ENCODE peak calls at places on chromosome 14, in six cellular contexts. One of them, this sample, is unnamed.

GRCh38 chr14:20866963-20867362 is 24.2 kb upstream of the RNASE3 start:
- DNase-seq in ovary: no peak
- DNase-seq in heart right ventricle: no peak
- DNase-seq in body of pancreas: no peak
- DNase-seq in tibial nerve: no peak
- DNase-seq in Caco-2: peak; percentile 26
- DNase-seq in this sample: no peak

GRCh38 chr14:59529189-59529588 is 44.9 kb downstream of the JKAMP start:
- DNase-seq in tibial nerve: no peak
- DNase-seq in ovary: no peak
- DNase-seq in body of pancreas: no peak
- DNase-seq in Caco-2: no peak
- DNase-seq in heart right ventricle: no peak
- DNase-seq in this sample: no peak

GRCh38 chr14:89977668-89978067 is 21.9 kb downstream of the TDP1 start:
- DNase-seq in heart right ventricle: no peak
- DNase-seq in Caco-2: no peak
- DNase-seq in body of pancreas: no peak
- DNase-seq in ovary: no peak
- DNase-seq in tibial nerve: no peak
- DNase-seq in this sample: no peak

GRCh38 chr14:38948171-38948570 is 154.9 kb downstream of the SEC23A start:
- DNase-seq in ovary: no peak
- DNase-seq in tibial nerve: no peak
- DNase-seq in Caco-2: no peak
- DNase-seq in heart right ventricle: no peak
- DNase-seq in body of pancreas: no peak
- DNase-seq in this sample: no peak

GRCh38 chr14:95431199-95432145 is 85.0 kb downstream of the SYNE3 start:
- DNase-seq in ovary: no peak
- DNase-seq in Caco-2: no peak
- DNase-seq in body of pancreas: no peak
- DNase-seq in heart right ventricle: no peak
- DNase-seq in tibial nerve: no peak
- DNase-seq in this sample: no peak

GRCh38 chr14:23025181-23025788 is 9.4 kb downstream of the PSMB5 start:
- DNase-seq in heart right ventricle: no peak
- DNase-seq in body of pancreas: no peak
- DNase-seq in tibial nerve: no peak
- DNase-seq in ovary: no peak
- DNase-seq in Caco-2: peak; percentile 19
- DNase-seq in this sample: no peak

GRCh38 chr14:52877628-52878027 is 73.2 kb downstream of the FERMT2 start:
- DNase-seq in ovary: no peak
- DNase-seq in body of pancreas: no peak
- DNase-seq in tibial nerve: no peak
- DNase-seq in Caco-2: no peak
- DNase-seq in heart right ventricle: no peak
- DNase-seq in this sample: no peak

GRCh38 chr14:49893309-49894213 is 679 bp downstream of the ARF6 start:
- DNase-seq in heart right ventricle: peak; percentile 67
- DNase-seq in ovary: peak; percentile 53
- DNase-seq in tibial nerve: peak; percentile 30
- DNase-seq in body of pancreas: peak; percentile 48
- DNase-seq in Caco-2: peak; percentile 24
- DNase-seq in this sample: peak; percentile 84

GRCh38 chr14:37903561-37904191 is 304.0 kb upstream of the SSTR1 start:
- DNase-seq in Caco-2: peak; percentile 53
- DNase-seq in ovary: no peak
- DNase-seq in heart right ventricle: no peak
- DNase-seq in body of pancreas: no peak
- DNase-seq in tibial nerve: no peak
- DNase-seq in this sample: no peak

GRCh38 chr14:35394326-35394725 is 10.2 kb downstream of the NFKBIA start:
- DNase-seq in Caco-2: no peak
- DNase-seq in heart right ventricle: no peak
- DNase-seq in body of pancreas: no peak
- DNase-seq in ovary: no peak
- DNase-seq in tibial nerve: no peak
- DNase-seq in this sample: no peak

GRCh38 chr14:70641548-70642312 is at the start of gene TTC9:
- DNase-seq in tibial nerve: no peak
- DNase-seq in ovary: no peak
- DNase-seq in Caco-2: peak; percentile 60
- DNase-seq in body of pancreas: peak; percentile 19
- DNase-seq in heart right ventricle: peak; percentile 29
- DNase-seq in this sample: peak; percentile 48

GRCh38 chr14:102493096-102493495 is 16.5 kb downstream of the ANKRD9 start:
- DNase-seq in heart right ventricle: no peak
- DNase-seq in tibial nerve: no peak
- DNase-seq in body of pancreas: no peak
- DNase-seq in ovary: peak; percentile 62
- DNase-seq in Caco-2: no peak
- DNase-seq in this sample: no peak

GRCh38 chr14:91417134-91417982 is at the start of gene CCDC88C:
- DNase-seq in heart right ventricle: peak; percentile 68
- DNase-seq in ovary: no peak
- DNase-seq in body of pancreas: peak; percentile 82
- DNase-seq in tibial nerve: no peak
- DNase-seq in Caco-2: peak; percentile 85
- DNase-seq in this sample: peak; percentile 80

GRCh38 chr14:91418387-91419043 is 895 bp upstream of the CCDC88C start:
- DNase-seq in Caco-2: peak; percentile 86
- DNase-seq in heart right ventricle: peak; percentile 75
- DNase-seq in body of pancreas: peak; percentile 59
- DNase-seq in ovary: peak; percentile 29
- DNase-seq in tibial nerve: peak; percentile 31
- DNase-seq in this sample: peak; percentile 83

GRCh38 chr14:91417983-91418386 is 365 bp upstream of the CCDC88C start:
- DNase-seq in Caco-2: peak; percentile 77
- DNase-seq in tibial nerve: no peak
- DNase-seq in body of pancreas: peak; percentile 46
- DNase-seq in ovary: no peak
- DNase-seq in heart right ventricle: peak; percentile 27
- DNase-seq in this sample: peak; percentile 82

GRCh38 chr14:91415794-91416743 is 1.6 kb downstream of the CCDC88C start:
- DNase-seq in Caco-2: no peak
- DNase-seq in heart right ventricle: no peak
- DNase-seq in body of pancreas: peak; percentile 45
- DNase-seq in tibial nerve: no peak
- DNase-seq in ovary: no peak
- DNase-seq in this sample: peak; percentile 71

DNA sequence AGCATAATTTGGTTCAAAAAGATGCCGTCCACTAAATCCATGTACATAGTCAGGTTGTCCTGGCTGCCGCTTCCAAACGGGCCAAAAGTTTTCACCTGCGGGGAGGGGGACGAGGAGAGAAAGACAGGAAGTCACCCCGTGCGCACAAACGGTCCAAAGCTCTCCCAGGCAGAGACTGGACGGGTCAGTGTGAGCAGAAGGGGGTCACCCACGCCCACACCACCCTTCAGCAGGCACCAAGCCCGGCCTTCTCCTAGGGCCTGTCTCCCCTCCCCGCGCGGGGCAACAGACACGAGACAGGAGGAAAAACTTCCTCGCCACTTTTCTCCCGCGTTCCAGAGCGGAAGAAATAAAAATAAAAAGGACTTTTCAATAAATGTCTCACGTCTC is 881 bp downstream of the CCDC88C start:
- DNase-seq in body of pancreas: peak; percentile 34
- DNase-seq in heart right ventricle: no peak
- DNase-seq in tibial nerve: no peak
- DNase-seq in ovary: no peak
- DNase-seq in Caco-2: no peak
- DNase-seq in this sample: peak; percentile 55
- H3K27me3 ChIP-seq in body of pancreas: no peaks in the 10 kb centered on the region
- H3K27me3 ChIP-seq in heart right ventricle: peaks cover 8% of the 10 kb centered on the region
- H3K27me3 ChIP-seq in tibial nerve: no peaks in the 10 kb centered on the region
- H3K27me3 ChIP-seq in ovary: no peaks in the 10 kb centered on the region
- H3K27me3 ChIP-seq in Caco-2: no peaks in the 10 kb centered on the region
- H3K27me3 ChIP-seq in this sample: no peaks in the 10 kb centered on the region

DNA sequence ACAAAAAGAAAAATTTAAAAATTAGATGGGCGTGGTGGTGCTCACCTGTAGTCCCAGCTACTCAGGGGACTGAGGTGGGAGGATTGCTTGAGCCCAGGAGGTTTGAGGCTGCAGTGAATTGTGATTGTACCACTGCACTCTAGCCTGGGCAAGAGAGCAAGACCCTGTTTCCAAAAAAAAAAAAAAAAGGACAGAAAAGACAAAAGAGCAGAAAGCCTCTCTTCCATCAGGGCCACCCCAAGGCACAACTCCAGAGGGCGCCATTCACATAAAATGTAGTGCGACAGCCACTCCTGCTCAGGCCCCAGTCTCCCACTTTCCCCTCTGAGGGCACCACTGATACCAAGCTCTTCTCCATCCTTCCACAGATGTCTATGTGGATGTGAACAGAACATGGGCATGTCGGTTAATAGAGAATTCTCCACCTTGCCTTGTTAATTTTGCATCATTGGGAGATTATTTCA is 41.8 kb downstream of the DGLUCY start:
- DNase-seq in tibial nerve: no peak
- DNase-seq in Caco-2: no peak
- DNase-seq in body of pancreas: no peak
- DNase-seq in heart right ventricle: no peak
- DNase-seq in ovary: no peak
- DNase-seq in this sample: no peak
- TF ChIP-seq CTCF in tibial nerve: no peak
- TF ChIP-seq CTCF in Caco-2: no peak
- TF ChIP-seq CTCF in body of pancreas: no peak
- TF ChIP-seq CTCF in heart right ventricle: no peak
- TF ChIP-seq CTCF in ovary: no peak
- TF ChIP-seq CTCF in this sample: peak; percentile 14

GRCh38 chr14:69355955-69356321 is 42.2 kb downstream of the ERH start:
- DNase-seq in heart right ventricle: no peak
- DNase-seq in ovary: no peak
- DNase-seq in body of pancreas: no peak
- DNase-seq in tibial nerve: peak; percentile 40
- DNase-seq in Caco-2: no peak
- DNase-seq in this sample: no peak

GRCh38 chr14:69356903-69357543 is 41.1 kb downstream of the ERH start:
- DNase-seq in Caco-2: no peak
- DNase-seq in body of pancreas: no peak
- DNase-seq in ovary: no peak
- DNase-seq in tibial nerve: no peak
- DNase-seq in heart right ventricle: no peak
- DNase-seq in this sample: no peak

GRCh38 chr14:69355155-69355954 is 42.7 kb downstream of the ERH start:
- DNase-seq in heart right ventricle: no peak
- DNase-seq in tibial nerve: no peak
- DNase-seq in Caco-2: no peak
- DNase-seq in ovary: no peak
- DNase-seq in body of pancreas: no peak
- DNase-seq in this sample: no peak

GRCh38 chr14:69353168-69353567 is 44.9 kb downstream of the ERH start:
- DNase-seq in Caco-2: no peak
- DNase-seq in heart right ventricle: no peak
- DNase-seq in ovary: no peak
- DNase-seq in tibial nerve: no peak
- DNase-seq in body of pancreas: no peak
- DNase-seq in this sample: no peak

DNA sequence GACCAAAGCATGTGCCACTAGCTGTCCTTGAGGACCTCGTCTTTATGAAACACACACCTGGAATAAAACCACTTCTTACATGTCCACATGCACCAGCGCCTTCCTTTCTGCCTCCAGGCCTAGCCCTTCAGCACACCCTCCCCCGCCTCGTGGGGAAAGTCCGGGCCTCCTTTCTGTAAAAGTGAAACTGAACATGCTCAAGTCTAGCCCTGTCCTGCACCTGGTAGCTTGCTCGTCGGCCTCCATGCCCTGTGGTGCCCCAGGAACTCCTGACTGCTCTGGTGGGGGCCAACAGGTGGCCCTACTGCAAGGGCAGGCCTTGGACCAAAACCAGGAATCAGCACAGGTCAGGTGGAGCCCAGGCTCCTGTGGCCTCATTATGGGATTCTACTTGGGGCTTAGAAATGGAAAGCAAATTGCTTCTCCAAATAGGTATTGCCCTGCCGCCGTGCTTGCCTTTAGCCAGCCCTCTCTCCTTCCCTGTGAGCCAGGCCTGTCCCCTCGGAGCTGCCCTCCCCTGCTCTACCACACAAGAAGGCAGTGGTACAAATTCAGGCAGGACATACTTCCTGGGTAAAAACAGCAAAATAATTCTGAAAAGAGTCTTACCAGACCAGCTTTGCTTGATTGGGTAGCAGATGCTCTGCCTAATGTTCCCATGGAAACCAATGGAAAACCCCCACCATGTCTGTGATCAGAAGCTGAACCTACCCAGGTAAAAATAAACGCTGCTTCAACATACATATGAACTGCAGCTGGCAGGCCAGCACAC is 43.5 kb downstream of the ERH start:
- DNase-seq in body of pancreas: no peak
- DNase-seq in ovary: no peak
- DNase-seq in heart right ventricle: no peak
- DNase-seq in tibial nerve: no peak
- DNase-seq in Caco-2: no peak
- DNase-seq in this sample: peak; percentile 86
- H3K4me3 ChIP-seq in body of pancreas: no peak overlapping the region
- H3K4me3 ChIP-seq in ovary: no peak overlapping the region
- H3K4me3 ChIP-seq in heart right ventricle: no peak overlapping the region
- H3K4me3 ChIP-seq in tibial nerve: no peak overlapping the region
- H3K4me3 ChIP-seq in Caco-2: no peak overlapping the region
- H3K4me3 ChIP-seq in this sample: peak overlapping the region; percentile 47

DNA sequence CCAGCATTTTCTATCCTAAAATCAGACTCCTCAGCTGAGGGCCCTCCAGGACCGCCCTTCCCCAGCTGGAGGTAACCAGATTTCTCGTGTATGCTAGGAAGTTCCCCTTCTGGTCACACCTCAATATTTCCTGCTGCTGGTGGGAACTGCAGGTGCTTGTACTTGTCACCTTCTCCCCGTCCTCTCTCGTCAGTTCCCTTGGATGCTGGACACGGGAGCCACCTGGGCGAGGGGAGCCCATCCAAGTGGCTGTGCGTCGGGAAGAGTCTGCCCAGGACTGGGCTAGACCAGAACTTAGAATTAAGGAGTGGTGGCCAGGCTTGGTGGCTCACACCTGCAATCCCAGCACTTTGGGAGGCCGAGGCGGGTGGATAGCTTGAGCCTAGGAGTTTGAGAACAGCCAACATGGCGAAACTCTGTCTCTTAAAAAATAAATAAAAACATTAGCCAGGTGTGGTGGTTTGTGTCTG is 23.2 kb upstream of the KIF26A start:
- DNase-seq in heart right ventricle: no peak
- DNase-seq in Caco-2: no peak
- DNase-seq in ovary: peak; percentile 8
- DNase-seq in tibial nerve: no peak
- DNase-seq in body of pancreas: peak; percentile 9
- DNase-seq in this sample: no peak
- H3K27me3 ChIP-seq in heart right ventricle: peaks cover 62% of the 10 kb centered on the region
- H3K27me3 ChIP-seq in Caco-2: no peaks in the 10 kb centered on the region
- H3K27me3 ChIP-seq in ovary: peaks cover 8% of the 10 kb centered on the region
- H3K27me3 ChIP-seq in tibial nerve: no peaks in the 10 kb centered on the region
- H3K27me3 ChIP-seq in body of pancreas: peaks cover 3% of the 10 kb centered on the region
- H3K27me3 ChIP-seq in this sample: no peaks in the 10 kb centered on the region

GRCh38 chr14:88380405-88380804 is 5.1 kb upstream of the SPATA7 start:
- DNase-seq in body of pancreas: no peak
- DNase-seq in Caco-2: peak; percentile 29
- DNase-seq in ovary: no peak
- DNase-seq in tibial nerve: no peak
- DNase-seq in heart right ventricle: no peak
- DNase-seq in this sample: no peak
- TF ChIP-seq CTCF in body of pancreas: peak; percentile 42
- TF ChIP-seq CTCF in Caco-2: peak; percentile 38
- TF ChIP-seq CTCF in ovary: no peak
- TF ChIP-seq CTCF in tibial nerve: no peak
- TF ChIP-seq CTCF in heart right ventricle: peak; percentile 41
- TF ChIP-seq CTCF in this sample: peak; percentile 25

GRCh38 chr14:64510825-64511679 is 6.5 kb downstream of the ZBTB1 start:
- DNase-seq in body of pancreas: peak; percentile 70
- DNase-seq in ovary: peak; percentile 45
- DNase-seq in tibial nerve: peak; percentile 67
- DNase-seq in heart right ventricle: no peak
- DNase-seq in Caco-2: peak; percentile 71
- DNase-seq in this sample: no peak
- H3K4me3 ChIP-seq in body of pancreas: no peak overlapping the region
- H3K4me3 ChIP-seq in ovary: no peak overlapping the region
- H3K4me3 ChIP-seq in tibial nerve: no peak overlapping the region
- H3K4me3 ChIP-seq in heart right ventricle: no peak overlapping the region
- H3K4me3 ChIP-seq in Caco-2: no peak overlapping the region
- H3K4me3 ChIP-seq in this sample: no peak overlapping the region